ENCODE peak calls at places on chromosomes 12 and 14, in ten cellular contexts. M is RWPE1; X is T-helper 2 cell; D is LoVo; K is CD8-positive, alpha-beta memory T cell; A is NCI-H510A; I is NCI-H146; L is NCI-H460; Z is lung microvascular endothelial cell; U is mesendoderm. P is an unnamed sample.

GRCh38 chr14:54447231-54447692 is 6.1 kb upstream of the CNIH1 start:
- DNase-seq in M (peak), X (no peak), D (peak), K (no peak), A (no peak), I (no peak), L (peak), Z (no peak), U (no peak), P (no peak)

GRCh38 chr12:105083551-105084105 is 630 bp downstream of the ALDH1L2 start:
- DNase-seq in M (no peak), X (no peak), D (peak), K (no peak), A (no peak), I (peak), L (peak), Z (peak), U (no peak), P (peak)

GRCh38 chr14:79781882-79782281 is 429.4 kb downstream of the DIO2 start:
- DNase-seq in M (no peak), X (no peak), D (no peak), K (no peak), A (no peak), I (no peak), L (no peak), Z (no peak), U (no peak), P (no peak)

GRCh38 chr14:63800083-63800482 is 52.7 kb upstream of the SYNE2 start:
- DNase-seq in M (no peak), X (no peak), D (no peak), K (no peak), A (no peak), I (no peak), L (no peak), Z (no peak), U (no peak), P (no peak)

GRCh38 chr12:89230376-89231101 is 121.8 kb downstream of the DUSP6 start:
- DNase-seq in M (no peak), X (no peak), D (no peak), K (no peak), A (no peak), I (no peak), L (no peak), Z (peak), U (no peak), P (no peak)

GRCh38 chr14:70808023-70808401 is 1.3 kb downstream of the MAP3K9 start:
- DNase-seq in M (no peak), X (peak), D (peak), K (peak), A (peak), I (peak), L (no peak), Z (no peak), U (peak), P (no peak)

GRCh38 chr14:38108681-38109080 is 99.0 kb upstream of the SSTR1 start:
- DNase-seq in M (no peak), X (no peak), D (no peak), K (no peak), A (no peak), I (no peak), L (no peak), Z (no peak), U (no peak), P (no peak)

GRCh38 chr14:54895683-54896082 is 6.9 kb downstream of the GCH1 start:
- DNase-seq in M (no peak), X (no peak), D (no peak), K (no peak), A (no peak), I (no peak), L (no peak), Z (no peak), U (no peak), P (no peak)

GRCh38 chr12:13069380-13069779 is 25.2 kb downstream of the FAM234B start:
- DNase-seq in M (no peak), X (no peak), D (no peak), K (no peak), A (no peak), I (no peak), L (no peak), Z (no peak), U (no peak), P (no peak)

GRCh38 chr14:50985124-50985815 is 41.0 kb upstream of the PYGL start:
- DNase-seq in M (no peak), X (no peak), D (no peak), K (no peak), A (no peak), I (no peak), L (no peak), Z (no peak), U (no peak), P (no peak)

GRCh38 chr14:91155626-91156089 is 41.8 kb downstream of the DGLUCY start:
- DNase-seq in M (no peak), X (no peak), D (no peak), K (no peak), A (no peak), I (no peak), L (no peak), Z (no peak), U (no peak), P (peak)

GRCh38 chr12:4526923-4527546 is 11.7 kb upstream of the RAD51AP1 start:
- DNase-seq in M (no peak), X (no peak), D (peak), K (no peak), A (no peak), I (no peak), L (no peak), Z (peak), U (peak), P (no peak)

GRCh38 chr12:89525002-89525823 is 617 bp upstream of the GALNT4 start:
- DNase-seq in M (peak), X (peak), D (peak), K (peak), A (no peak), I (peak), L (no peak), Z (peak), U (peak), P (peak)

GRCh38 chr12:47753021-47754001 is 5.4 kb downstream of the RAPGEF3 start:
- DNase-seq in M (peak), X (no peak), D (peak), K (no peak), A (no peak), I (no peak), L (peak), Z (peak), U (peak), P (peak)

GRCh38 chr12:9969673-9970072 is 1.5 kb upstream of the CLEC12A start:
- DNase-seq in M (no peak), X (no peak), D (no peak), K (no peak), A (peak), I (no peak), L (no peak), Z (no peak), U (no peak), P (no peak)

GRCh38 chr12:103632554-103633216 is 45.6 kb downstream of the STAB2 start:
- DNase-seq in M (peak), X (peak), D (peak), K (peak), A (peak), I (peak), L (peak), Z (peak), U (peak), P (no peak)

GRCh38 chr12:107564946-107565345 is 120.7 kb upstream of the PWP1 start:
- DNase-seq in M (no peak), X (no peak), D (no peak), K (no peak), A (no peak), I (peak), L (no peak), Z (peak), U (peak), P (no peak)

GRCh38 chr14:69152181-69152943 is 557 bp downstream of the DCAF5 start:
- DNase-seq in M (peak), X (peak), D (no peak), K (peak), A (peak), I (peak), L (no peak), Z (no peak), U (peak), P (peak)

GRCh38 chr12:54337280-54337842 is 12.4 kb downstream of the COPZ1 start:
- DNase-seq in M (no peak), X (no peak), D (no peak), K (no peak), A (no peak), I (no peak), L (no peak), Z (peak), U (no peak), P (no peak)

GRCh38 chr14:22520235-22520634 is 68.8 kb downstream of the DAD1 start:
- DNase-seq in M (peak), X (no peak), D (no peak), K (no peak), A (no peak), I (no peak), L (no peak), Z (peak), U (no peak), P (no peak)

GRCh38 chr12:103772367-103773108 is 68.5 kb downstream of the NT5DC3 start:
- DNase-seq in M (no peak), X (no peak), D (no peak), K (no peak), A (no peak), I (no peak), L (no peak), Z (no peak), U (no peak), P (no peak)

GRCh38 chr14:51219473-51220448 is 20.3 kb upstream of the TMX1 start:
- DNase-seq in M (peak), X (no peak), D (peak), K (no peak), A (no peak), I (peak), L (peak), Z (peak), U (peak), P (no peak)

GRCh38 chr14:105317546-105317945 is 3.0 kb downstream of the PACS2 start:
- DNase-seq in M (no peak), X (no peak), D (no peak), K (no peak), A (no peak), I (no peak), L (no peak), Z (no peak), U (no peak), P (no peak)

GRCh38 chr14:88879016-88879415 is 54.6 kb downstream of the TTC8 start:
- DNase-seq in M (peak), X (no peak), D (no peak), K (no peak), A (no peak), I (no peak), L (peak), Z (peak), U (peak), P (no peak)

GRCh38 chr14:64825498-64825897 is 54.2 kb downstream of the SPTB start:
- DNase-seq in M (no peak), X (no peak), D (no peak), K (no peak), A (peak), I (no peak), L (no peak), Z (no peak), U (no peak), P (no peak)

GRCh38 chr12:49358548-49359141 is 8.6 kb upstream of the SPATS2 start:
- DNase-seq in M (no peak), X (peak), D (peak), K (peak), A (peak), I (peak), L (peak), Z (peak), U (peak), P (no peak)

GRCh38 chr12:120721866-120722265 is 3.8 kb upstream of the ACADS start:
- DNase-seq in M (no peak), X (no peak), D (no peak), K (no peak), A (no peak), I (no peak), L (no peak), Z (no peak), U (no peak), P (no peak)

GRCh38 chr14:92846162-92846897 is 52.2 kb downstream of the GOLGA5 start:
- DNase-seq in M (peak), X (no peak), D (no peak), K (no peak), A (no peak), I (no peak), L (no peak), Z (peak), U (no peak), P (no peak)

GRCh38 chr12:98544741-98545140 is 29.4 kb downstream of the TMPO start:
- DNase-seq in M (no peak), X (no peak), D (no peak), K (no peak), A (no peak), I (no peak), L (no peak), Z (no peak), U (no peak), P (no peak)

GRCh38 chr14:39175445-39176262 is 600 bp downstream of the PNN start:
- DNase-seq in M (peak), X (no peak), D (peak), K (peak), A (peak), I (peak), L (no peak), Z (peak), U (peak), P (no peak)

GRCh38 chr12:69996276-69996675 is 171.2 kb downstream of the MYRFL start:
- DNase-seq in M (no peak), X (no peak), D (no peak), K (no peak), A (no peak), I (no peak), L (no peak), Z (no peak), U (no peak), P (no peak)

GRCh38 chr12:76152161-76152807 is 67.8 kb upstream of the NAP1L1 start:
- DNase-seq in M (no peak), X (no peak), D (no peak), K (no peak), A (no peak), I (no peak), L (no peak), Z (peak), U (no peak), P (no peak)

GRCh38 chr12:54522213-54522612 is 24.7 kb downstream of the NCKAP1L start:
- DNase-seq in M (peak), X (no peak), D (no peak), K (no peak), A (no peak), I (no peak), L (no peak), Z (no peak), U (no peak), P (no peak)

GRCh38 chr12:32583535-32583934 is 95.6 kb upstream of the DNM1L start:
- DNase-seq in M (no peak), X (no peak), D (no peak), K (no peak), A (no peak), I (no peak), L (no peak), Z (peak), U (no peak), P (no peak)

GRCh38 chr12:12870454-12870853 is 20.9 kb upstream of the GPRC5A start:
- DNase-seq in M (peak), X (no peak), D (peak), K (no peak), A (no peak), I (no peak), L (peak), Z (no peak), U (peak), P (no peak)

GRCh38 chr14:59321184-59321952 is 132.9 kb downstream of the DAAM1 start:
- DNase-seq in M (peak), X (no peak), D (no peak), K (no peak), A (no peak), I (no peak), L (no peak), Z (peak), U (no peak), P (no peak)

GRCh38 chr12:32947203-32947795 is 50.7 kb upstream of the PKP2 start:
- DNase-seq in M (peak), X (no peak), D (peak), K (no peak), A (no peak), I (peak), L (peak), Z (peak), U (peak), P (no peak)

GRCh38 chr14:92937229-92937937 is 14.4 kb downstream of the CHGA start:
- DNase-seq in M (peak), X (no peak), D (peak), K (no peak), A (peak), I (peak), L (no peak), Z (no peak), U (no peak), P (no peak)

GRCh38 chr14:76034566-76034965 is 49.0 kb downstream of the IFT43 start:
- DNase-seq in M (peak), X (no peak), D (no peak), K (no peak), A (no peak), I (no peak), L (no peak), Z (no peak), U (no peak), P (no peak)

GRCh38 chr12:101891462-101891971 is 14.1 kb downstream of the DRAM1 start:
- DNase-seq in M (no peak), X (no peak), D (no peak), K (no peak), A (no peak), I (no peak), L (no peak), Z (peak), U (no peak), P (no peak)